ENCODE peak calls at places on chromosomes 13 and 19, in eight cellular contexts. One of them, this sample, is unnamed. For H3K27me3, the result is how much of the 10 kb centered on the place peaks cover.

GRCh38 chr13:29954082-29955043 is 103.9 kb upstream of the UBL3 start:
- DNase-seq in hepatocyte: no peak
- DNase-seq in colonic mucosa: no peak
- DNase-seq in lung: no peak
- DNase-seq in bronchial epithelial cell: no peak
- DNase-seq in fibroblast of lung: no peak
- DNase-seq in ovary: no peak
- DNase-seq in right lobe of liver: no peak
- DNase-seq in this sample: no peak

GRCh38 chr13:79445968-79446645 is 34.8 kb upstream of the NDFIP2 start:
- DNase-seq in hepatocyte: no peak
- DNase-seq in colonic mucosa: no peak
- DNase-seq in lung: no peak
- DNase-seq in bronchial epithelial cell: no peak
- DNase-seq in fibroblast of lung: no peak
- DNase-seq in ovary: no peak
- DNase-seq in right lobe of liver: no peak
- DNase-seq in this sample: no peak

GRCh38 chr19:17091758-17092333 is 16.3 kb downstream of the MYO9B start:
- DNase-seq in hepatocyte: no peak
- DNase-seq in colonic mucosa: peak
- DNase-seq in lung: peak
- DNase-seq in bronchial epithelial cell: no peak
- DNase-seq in fibroblast of lung: no peak
- DNase-seq in ovary: no peak
- DNase-seq in right lobe of liver: peak
- DNase-seq in this sample: no peak

GRCh38 chr13:50419896-50420295 is 404.7 kb downstream of the KCNRG start:
- DNase-seq in hepatocyte: no peak
- DNase-seq in colonic mucosa: no peak
- DNase-seq in lung: no peak
- DNase-seq in bronchial epithelial cell: no peak
- DNase-seq in fibroblast of lung: no peak
- DNase-seq in ovary: peak
- DNase-seq in right lobe of liver: no peak
- DNase-seq in this sample: no peak

GRCh38 chr13:49533586-49534269 is 38.0 kb downstream of the PHF11 start:
- DNase-seq in hepatocyte: no peak
- DNase-seq in colonic mucosa: no peak
- DNase-seq in lung: no peak
- DNase-seq in bronchial epithelial cell: no peak
- DNase-seq in fibroblast of lung: no peak
- DNase-seq in ovary: no peak
- DNase-seq in right lobe of liver: no peak
- DNase-seq in this sample: no peak

GRCh38 chr13:98143601-98144500 is 957 bp downstream of the FARP1 start:
- DNase-seq in hepatocyte: peak
- DNase-seq in colonic mucosa: peak
- DNase-seq in lung: no peak
- DNase-seq in bronchial epithelial cell: no peak
- DNase-seq in fibroblast of lung: peak
- DNase-seq in ovary: peak
- DNase-seq in right lobe of liver: peak
- DNase-seq in this sample: no peak

GRCh38 chr19:1270168-1270853 is 1.2 kb downstream of the CIRBP start:
- DNase-seq in hepatocyte: no peak
- DNase-seq in colonic mucosa: peak
- DNase-seq in lung: no peak
- DNase-seq in bronchial epithelial cell: no peak
- DNase-seq in fibroblast of lung: no peak
- DNase-seq in ovary: no peak
- DNase-seq in right lobe of liver: no peak
- DNase-seq in this sample: no peak

GRCh38 chr13:29878101-29878500 is 27.7 kb upstream of the UBL3 start:
- DNase-seq in hepatocyte: no peak
- DNase-seq in colonic mucosa: no peak
- DNase-seq in lung: no peak
- DNase-seq in bronchial epithelial cell: no peak
- DNase-seq in fibroblast of lung: no peak
- DNase-seq in ovary: no peak
- DNase-seq in right lobe of liver: no peak
- DNase-seq in this sample: no peak

GRCh38 chr19:43738780-43739211 is 16.0 kb downstream of the SMG9 start:
- DNase-seq in hepatocyte: no peak
- DNase-seq in colonic mucosa: peak
- DNase-seq in lung: no peak
- DNase-seq in bronchial epithelial cell: no peak
- DNase-seq in fibroblast of lung: peak
- DNase-seq in ovary: no peak
- DNase-seq in right lobe of liver: no peak
- DNase-seq in this sample: no peak

GRCh38 chr19:43634877-43635560 is 4.6 kb downstream of the CADM4 start:
- DNase-seq in hepatocyte: peak
- DNase-seq in colonic mucosa: no peak
- DNase-seq in lung: no peak
- DNase-seq in bronchial epithelial cell: no peak
- DNase-seq in fibroblast of lung: no peak
- DNase-seq in ovary: peak
- DNase-seq in right lobe of liver: no peak
- DNase-seq in this sample: peak

GRCh38 chr13:75016225-75016624 is 465.7 kb downstream of the TBC1D4 start:
- DNase-seq in hepatocyte: no peak
- DNase-seq in colonic mucosa: no peak
- DNase-seq in lung: no peak
- DNase-seq in bronchial epithelial cell: peak
- DNase-seq in fibroblast of lung: no peak
- DNase-seq in ovary: no peak
- DNase-seq in right lobe of liver: no peak
- DNase-seq in this sample: no peak

GRCh38 chr19:18795540-18795939 is 4.4 kb upstream of the COMP start:
- DNase-seq in hepatocyte: peak
- DNase-seq in colonic mucosa: no peak
- DNase-seq in lung: no peak
- DNase-seq in bronchial epithelial cell: peak
- DNase-seq in fibroblast of lung: peak
- DNase-seq in ovary: no peak
- DNase-seq in right lobe of liver: no peak
- DNase-seq in this sample: no peak

DNA sequence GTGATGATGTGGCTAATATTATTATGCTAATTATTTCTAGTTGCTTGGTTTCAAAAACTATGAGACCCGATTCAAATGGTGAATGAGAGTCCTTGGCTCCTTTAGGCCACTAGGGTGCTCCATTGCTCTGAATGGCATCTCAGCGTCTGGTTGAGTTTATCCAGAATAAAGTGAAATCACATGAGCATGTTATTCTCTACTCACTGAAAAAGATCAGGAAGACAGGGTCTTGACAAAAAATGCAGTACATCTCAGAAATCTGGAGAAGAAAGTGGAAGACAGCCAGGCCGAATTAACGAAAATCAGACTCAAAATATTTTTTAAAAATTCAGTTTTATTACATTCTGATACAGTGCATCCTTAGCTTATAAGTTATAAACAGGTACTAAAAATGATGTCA is 516.2 kb downstream of the MYO16 start:
- DNase-seq in hepatocyte: peak
- DNase-seq in colonic mucosa: peak
- DNase-seq in lung: no peak
- DNase-seq in bronchial epithelial cell: peak
- DNase-seq in fibroblast of lung: peak
- DNase-seq in ovary: no peak
- DNase-seq in right lobe of liver: no peak
- DNase-seq in this sample: no peak
- TF ChIP-seq CTCF in hepatocyte: peak
- TF ChIP-seq CTCF in colonic mucosa: peak
- TF ChIP-seq CTCF in lung: peak
- TF ChIP-seq CTCF in bronchial epithelial cell: peak
- TF ChIP-seq CTCF in fibroblast of lung: peak
- TF ChIP-seq CTCF in ovary: no peak
- TF ChIP-seq CTCF in right lobe of liver: peak
- TF ChIP-seq CTCF in this sample: peak

GRCh38 chr19:5682293-5682592 is 1.4 kb downstream of the HSD11B1L start:
- DNase-seq in hepatocyte: peak
- DNase-seq in colonic mucosa: no peak
- DNase-seq in lung: no peak
- DNase-seq in bronchial epithelial cell: no peak
- DNase-seq in fibroblast of lung: no peak
- DNase-seq in ovary: no peak
- DNase-seq in right lobe of liver: no peak
- DNase-seq in this sample: no peak
- H3K27me3 ChIP-seq in hepatocyte: under half
- H3K27me3 ChIP-seq in colonic mucosa: under half
- H3K27me3 ChIP-seq in lung: under half
- H3K27me3 ChIP-seq in bronchial epithelial cell: under half
- H3K27me3 ChIP-seq in fibroblast of lung: under half
- H3K27me3 ChIP-seq in ovary: under half
- H3K27me3 ChIP-seq in right lobe of liver: under half
- H3K27me3 ChIP-seq in this sample: under half

GRCh38 chr13:52978989-52979388 is 49.6 kb upstream of the OLFM4 start:
- DNase-seq in hepatocyte: no peak
- DNase-seq in colonic mucosa: no peak
- DNase-seq in lung: no peak
- DNase-seq in bronchial epithelial cell: no peak
- DNase-seq in fibroblast of lung: no peak
- DNase-seq in ovary: no peak
- DNase-seq in right lobe of liver: no peak
- DNase-seq in this sample: no peak
- TF ChIP-seq CTCF in hepatocyte: no peak
- TF ChIP-seq CTCF in colonic mucosa: no peak
- TF ChIP-seq CTCF in lung: no peak
- TF ChIP-seq CTCF in bronchial epithelial cell: no peak
- TF ChIP-seq CTCF in fibroblast of lung: no peak
- TF ChIP-seq CTCF in ovary: no peak
- TF ChIP-seq CTCF in right lobe of liver: no peak
- TF ChIP-seq CTCF in this sample: no peak

DNA sequence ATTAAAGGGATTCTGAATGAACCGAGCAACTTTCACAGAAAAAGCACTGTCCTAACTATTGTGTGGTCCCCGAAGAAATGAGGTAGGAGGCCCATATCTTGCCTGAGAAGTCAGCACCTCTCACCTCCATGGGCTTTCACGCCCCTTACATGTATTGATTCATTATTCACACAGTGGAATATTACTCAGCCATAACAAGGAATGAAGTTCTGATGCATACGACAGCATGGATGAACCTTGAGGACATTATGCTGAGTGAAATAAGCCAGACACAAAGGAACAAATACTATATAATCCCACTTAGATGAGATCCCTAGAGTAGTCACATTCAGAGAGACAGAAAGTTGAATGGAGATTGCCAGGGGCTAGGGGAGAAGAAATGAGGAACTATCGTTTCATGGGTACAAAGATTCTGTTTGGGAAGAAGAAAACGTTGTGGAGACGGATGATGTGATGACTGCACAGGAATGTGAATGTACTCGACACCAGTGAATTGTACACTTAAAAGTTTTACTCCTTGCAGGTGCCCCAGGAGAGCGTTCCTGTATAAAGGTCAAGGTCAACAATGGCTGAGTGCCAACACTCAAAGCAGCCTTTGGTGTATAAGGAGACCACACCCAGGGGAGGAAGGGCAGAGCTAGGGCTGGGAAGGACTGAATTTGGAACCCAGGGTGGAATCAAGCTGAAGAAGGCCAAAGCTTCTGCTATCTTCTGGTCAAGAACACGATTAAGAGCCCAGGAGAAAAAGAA is 22.5 kb downstream of the ZIC5 start:
- DNase-seq in hepatocyte: no peak
- DNase-seq in colonic mucosa: peak
- DNase-seq in lung: peak
- DNase-seq in bronchial epithelial cell: no peak
- DNase-seq in fibroblast of lung: no peak
- DNase-seq in ovary: no peak
- DNase-seq in right lobe of liver: no peak
- DNase-seq in this sample: no peak
- H3K27me3 ChIP-seq in hepatocyte: half or more
- H3K27me3 ChIP-seq in colonic mucosa: under half
- H3K27me3 ChIP-seq in lung: under half
- H3K27me3 ChIP-seq in bronchial epithelial cell: under half
- H3K27me3 ChIP-seq in fibroblast of lung: under half
- H3K27me3 ChIP-seq in ovary: under half
- H3K27me3 ChIP-seq in right lobe of liver: under half
- H3K27me3 ChIP-seq in this sample: under half

GRCh38 chr19:34489175-34489574 is 7.6 kb downstream of the WTIP start:
- DNase-seq in hepatocyte: no peak
- DNase-seq in colonic mucosa: no peak
- DNase-seq in lung: peak
- DNase-seq in bronchial epithelial cell: no peak
- DNase-seq in fibroblast of lung: no peak
- DNase-seq in ovary: no peak
- DNase-seq in right lobe of liver: no peak
- DNase-seq in this sample: no peak

GRCh38 chr19:34484328-34484727 is 2.8 kb downstream of the WTIP start:
- DNase-seq in hepatocyte: no peak
- DNase-seq in colonic mucosa: no peak
- DNase-seq in lung: no peak
- DNase-seq in bronchial epithelial cell: no peak
- DNase-seq in fibroblast of lung: no peak
- DNase-seq in ovary: peak
- DNase-seq in right lobe of liver: peak
- DNase-seq in this sample: no peak

GRCh38 chr19:34482380-34483250 is 1.1 kb downstream of the WTIP start:
- DNase-seq in hepatocyte: peak
- DNase-seq in colonic mucosa: no peak
- DNase-seq in lung: no peak
- DNase-seq in bronchial epithelial cell: no peak
- DNase-seq in fibroblast of lung: peak
- DNase-seq in ovary: no peak
- DNase-seq in right lobe of liver: peak
- DNase-seq in this sample: no peak

GRCh38 chr19:34487651-34488051 is 6.1 kb downstream of the WTIP start:
- DNase-seq in hepatocyte: no peak
- DNase-seq in colonic mucosa: no peak
- DNase-seq in lung: no peak
- DNase-seq in bronchial epithelial cell: no peak
- DNase-seq in fibroblast of lung: no peak
- DNase-seq in ovary: no peak
- DNase-seq in right lobe of liver: peak
- DNase-seq in this sample: no peak

GRCh38 chr19:34485831-34486230 is 4.3 kb downstream of the WTIP start:
- DNase-seq in hepatocyte: no peak
- DNase-seq in colonic mucosa: no peak
- DNase-seq in lung: no peak
- DNase-seq in bronchial epithelial cell: no peak
- DNase-seq in fibroblast of lung: no peak
- DNase-seq in ovary: peak
- DNase-seq in right lobe of liver: no peak
- DNase-seq in this sample: no peak
- TF ChIP-seq CTCF in hepatocyte: no peak
- TF ChIP-seq CTCF in colonic mucosa: no peak
- TF ChIP-seq CTCF in lung: no peak
- TF ChIP-seq CTCF in bronchial epithelial cell: no peak
- TF ChIP-seq CTCF in fibroblast of lung: no peak
- TF ChIP-seq CTCF in ovary: no peak
- TF ChIP-seq CTCF in right lobe of liver: no peak
- TF ChIP-seq CTCF in this sample: no peak

This sample was measured in dorsolateral prefrontal cortex.